ENCODE peak calls at places on chromosomes 4 and X, in eight cellular contexts. J is NAMALWA, F is activated gamma-delta T cell treated with Interleukin-2 at 50 U/mL for 16 hours, N is NCI-H345, D is heart left ventricle, E is WERI-Rb-1, B is transverse colon, L is aorta. P is an unnamed sample.

GRCh38 chr4:8919651-8920288 is 48.1 kb upstream of the HMX1 start:
- DNase-seq in F (no peak), B (no peak), E (no peak), D (no peak), L (peak), J (no peak), N (no peak), P (peak)

GRCh38 chrX:16772460-16772859 is 13.8 kb upstream of the TXLNG start:
- DNase-seq in N (no peak), J (no peak), E (no peak), D (no peak), B (no peak), L (no peak), F (no peak), P (no peak)

GRCh38 chr4:4299006-4299405 is 9.0 kb downstream of the ZBTB49 start:
- DNase-seq in B (no peak), L (no peak), J (no peak), F (no peak), N (no peak), E (no peak), D (no peak), P (no peak)

GRCh38 chr4:104815593-104816156 is 321.0 kb upstream of the CXXC4 start:
- DNase-seq in J (peak), L (no peak), F (no peak), E (peak), N (no peak), B (no peak), D (no peak), P (no peak)

GRCh38 chrX:47862680-47863079 is 26.0 kb downstream of the ZNF81 start:
- DNase-seq in L (no peak), F (no peak), E (no peak), B (no peak), N (no peak), J (no peak), D (no peak), P (no peak)

GRCh38 chr4:119585771-119586170 is 42.8 kb downstream of the PDE5A start:
- DNase-seq in D (no peak), F (no peak), N (no peak), B (no peak), J (no peak), E (no peak), L (no peak), P (no peak)

GRCh38 chr4:25234390-25235367 is 846 bp downstream of the PI4K2B start:
- DNase-seq in D (peak), B (peak), N (peak), F (peak), E (peak), J (peak), L (peak), P (peak)

GRCh38 chr4:153634737-153635353 is 49.2 kb upstream of the TLR2 start:
- DNase-seq in N (no peak), J (peak), F (no peak), L (no peak), E (no peak), D (no peak), B (no peak), P (no peak)

GRCh38 chrX:133495464-133496391 is 80.4 kb upstream of the GPC4 start:
- DNase-seq in N (no peak), D (peak), B (peak), J (no peak), F (no peak), E (no peak), L (no peak), P (peak)

GRCh38 chr4:27316176-27316575 is 455.5 kb downstream of the STIM2 start:
- DNase-seq in J (no peak), N (no peak), F (no peak), L (no peak), B (peak), D (no peak), E (no peak), P (no peak)

GRCh38 chr4:7379161-7379560 is 55.6 kb downstream of the PSAPL1 start:
- DNase-seq in N (no peak), E (no peak), L (peak), B (no peak), D (no peak), F (no peak), J (no peak), P (no peak)

GRCh38 chr4:113756005-113756410 is 5.5 kb downstream of the CAMK2D start:
- DNase-seq in L (no peak), J (no peak), E (no peak), F (no peak), B (no peak), D (no peak), N (no peak), P (no peak)

GRCh38 chrX:133412246-133412645 is 3.0 kb downstream of the GPC4 start:
- DNase-seq in D (no peak), J (no peak), B (no peak), F (no peak), N (no peak), L (no peak), E (no peak), P (no peak)

GRCh38 chrX:71222929-71223328 is at the start of gene GJB1:
- DNase-seq in E (no peak), F (no peak), B (no peak), D (no peak), N (no peak), L (no peak), J (no peak), P (no peak)

P was measured in tibial artery.